ENCODE peak calls at places on chromosomes 5 and 9, in ten cellular contexts. One of them, this sample, is unnamed.

GRCh38 chr5:9437741-9438240 is 108.1 kb downstream of the SEMA5A start:
- DNase-seq in COR-L47: no peak
- DNase-seq in CD8-positive, alpha-beta T cell: no peak
- DNase-seq in AG09319: no peak
- DNase-seq in heart left ventricle: no peak
- DNase-seq in activated CD4-positive, alpha-beta T cell treated with anti-CD3 and anti-CD28 coated beads, Interleukin-2, amount 50 U/mL, for 1 hour: no peak
- DNase-seq in sigmoid colon: no peak
- DNase-seq in AG04450: no peak
- DNase-seq in GM04504: peak; percentile 54
- DNase-seq in WTC11: no peak
- DNase-seq in this sample: no peak

GRCh38 chr5:159106193-159106568 is 6.5 kb upstream of the EBF1 start:
- DNase-seq in activated CD4-positive, alpha-beta T cell treated with anti-CD3 and anti-CD28 coated beads, Interleukin-2, amount 50 U/mL, for 1 hour: no peak
- DNase-seq in COR-L47: no peak
- DNase-seq in WTC11: no peak
- DNase-seq in heart left ventricle: no peak
- DNase-seq in CD8-positive, alpha-beta T cell: no peak
- DNase-seq in GM04504: no peak
- DNase-seq in AG04450: no peak
- DNase-seq in sigmoid colon: no peak
- DNase-seq in AG09319: no peak
- DNase-seq in this sample: no peak

GRCh38 chr9:128771094-128771721 is 519 bp downstream of the ZER1 start:
- DNase-seq in activated CD4-positive, alpha-beta T cell treated with anti-CD3 and anti-CD28 coated beads, Interleukin-2, amount 50 U/mL, for 1 hour: peak; percentile 23
- DNase-seq in heart left ventricle: no peak
- DNase-seq in COR-L47: no peak
- DNase-seq in AG04450: no peak
- DNase-seq in CD8-positive, alpha-beta T cell: no peak
- DNase-seq in sigmoid colon: no peak
- DNase-seq in AG09319: no peak
- DNase-seq in GM04504: no peak
- DNase-seq in WTC11: no peak
- DNase-seq in this sample: no peak

GRCh38 chr5:54756796-54757402 is 228.5 kb downstream of the ESM1 start:
- DNase-seq in COR-L47: no peak
- DNase-seq in activated CD4-positive, alpha-beta T cell treated with anti-CD3 and anti-CD28 coated beads, Interleukin-2, amount 50 U/mL, for 1 hour: no peak
- DNase-seq in AG04450: no peak
- DNase-seq in AG09319: no peak
- DNase-seq in heart left ventricle: no peak
- DNase-seq in WTC11: no peak
- DNase-seq in sigmoid colon: no peak
- DNase-seq in CD8-positive, alpha-beta T cell: no peak
- DNase-seq in GM04504: no peak
- DNase-seq in this sample: no peak

GRCh38 chr5:147507480-147508126 is 2.3 kb downstream of the DPYSL3 start:
- DNase-seq in AG09319: no peak
- DNase-seq in heart left ventricle: no peak
- DNase-seq in CD8-positive, alpha-beta T cell: no peak
- DNase-seq in sigmoid colon: peak; percentile 82
- DNase-seq in GM04504: no peak
- DNase-seq in AG04450: no peak
- DNase-seq in activated CD4-positive, alpha-beta T cell treated with anti-CD3 and anti-CD28 coated beads, Interleukin-2, amount 50 U/mL, for 1 hour: no peak
- DNase-seq in WTC11: no peak
- DNase-seq in COR-L47: peak; percentile 10
- DNase-seq in this sample: no peak

GRCh38 chr9:22452415-22453010 is 5.9 kb downstream of the DMRTA1 start:
- DNase-seq in AG09319: no peak
- DNase-seq in GM04504: no peak
- DNase-seq in AG04450: no peak
- DNase-seq in WTC11: peak; percentile 39
- DNase-seq in sigmoid colon: no peak
- DNase-seq in activated CD4-positive, alpha-beta T cell treated with anti-CD3 and anti-CD28 coated beads, Interleukin-2, amount 50 U/mL, for 1 hour: peak; percentile 38
- DNase-seq in COR-L47: peak; percentile 41
- DNase-seq in CD8-positive, alpha-beta T cell: no peak
- DNase-seq in heart left ventricle: no peak
- DNase-seq in this sample: no peak

GRCh38 chr9:32424616-32425015 is 40.2 kb downstream of the ACO1 start:
- DNase-seq in activated CD4-positive, alpha-beta T cell treated with anti-CD3 and anti-CD28 coated beads, Interleukin-2, amount 50 U/mL, for 1 hour: no peak
- DNase-seq in CD8-positive, alpha-beta T cell: no peak
- DNase-seq in AG09319: no peak
- DNase-seq in GM04504: no peak
- DNase-seq in sigmoid colon: no peak
- DNase-seq in heart left ventricle: no peak
- DNase-seq in WTC11: no peak
- DNase-seq in AG04450: no peak
- DNase-seq in COR-L47: no peak
- DNase-seq in this sample: no peak

GRCh38 chr5:168443533-168443932 is 42.7 kb upstream of the RARS1 start:
- DNase-seq in AG09319: no peak
- DNase-seq in CD8-positive, alpha-beta T cell: no peak
- DNase-seq in activated CD4-positive, alpha-beta T cell treated with anti-CD3 and anti-CD28 coated beads, Interleukin-2, amount 50 U/mL, for 1 hour: no peak
- DNase-seq in COR-L47: no peak
- DNase-seq in sigmoid colon: no peak
- DNase-seq in heart left ventricle: no peak
- DNase-seq in GM04504: no peak
- DNase-seq in AG04450: no peak
- DNase-seq in WTC11: no peak
- DNase-seq in this sample: no peak

GRCh38 chr5:141841376-141841775 is 36.8 kb downstream of the PCDH1 start:
- DNase-seq in sigmoid colon: no peak
- DNase-seq in heart left ventricle: no peak
- DNase-seq in AG04450: no peak
- DNase-seq in activated CD4-positive, alpha-beta T cell treated with anti-CD3 and anti-CD28 coated beads, Interleukin-2, amount 50 U/mL, for 1 hour: no peak
- DNase-seq in GM04504: no peak
- DNase-seq in COR-L47: no peak
- DNase-seq in AG09319: no peak
- DNase-seq in CD8-positive, alpha-beta T cell: no peak
- DNase-seq in WTC11: no peak
- DNase-seq in this sample: no peak

GRCh38 chr5:123033157-123033671 is 3.3 kb downstream of the PPIC start:
- DNase-seq in GM04504: no peak
- DNase-seq in WTC11: no peak
- DNase-seq in CD8-positive, alpha-beta T cell: no peak
- DNase-seq in heart left ventricle: no peak
- DNase-seq in sigmoid colon: no peak
- DNase-seq in activated CD4-positive, alpha-beta T cell treated with anti-CD3 and anti-CD28 coated beads, Interleukin-2, amount 50 U/mL, for 1 hour: no peak
- DNase-seq in AG09319: no peak
- DNase-seq in AG04450: no peak
- DNase-seq in COR-L47: no peak
- DNase-seq in this sample: no peak

GRCh38 chr9:112734892-112735291 is 15.7 kb upstream of the SNX30 start:
- DNase-seq in AG04450: no peak
- DNase-seq in activated CD4-positive, alpha-beta T cell treated with anti-CD3 and anti-CD28 coated beads, Interleukin-2, amount 50 U/mL, for 1 hour: no peak
- DNase-seq in heart left ventricle: no peak
- DNase-seq in AG09319: no peak
- DNase-seq in sigmoid colon: no peak
- DNase-seq in GM04504: no peak
- DNase-seq in WTC11: no peak
- DNase-seq in COR-L47: no peak
- DNase-seq in CD8-positive, alpha-beta T cell: no peak
- DNase-seq in this sample: no peak

GRCh38 chr5:76787237-76787636 is 31.6 kb upstream of the F2RL1 start:
- DNase-seq in AG04450: peak; percentile 88
- DNase-seq in activated CD4-positive, alpha-beta T cell treated with anti-CD3 and anti-CD28 coated beads, Interleukin-2, amount 50 U/mL, for 1 hour: no peak
- DNase-seq in CD8-positive, alpha-beta T cell: no peak
- DNase-seq in WTC11: no peak
- DNase-seq in GM04504: no peak
- DNase-seq in sigmoid colon: peak; percentile 80
- DNase-seq in AG09319: peak; percentile 60
- DNase-seq in COR-L47: no peak
- DNase-seq in heart left ventricle: peak; percentile 71
- DNase-seq in this sample: no peak

GRCh38 chr5:94241288-94241651 is 377.1 kb downstream of the KIAA0825 start:
- DNase-seq in CD8-positive, alpha-beta T cell: no peak
- DNase-seq in WTC11: no peak
- DNase-seq in heart left ventricle: no peak
- DNase-seq in AG04450: no peak
- DNase-seq in COR-L47: no peak
- DNase-seq in GM04504: no peak
- DNase-seq in sigmoid colon: no peak
- DNase-seq in activated CD4-positive, alpha-beta T cell treated with anti-CD3 and anti-CD28 coated beads, Interleukin-2, amount 50 U/mL, for 1 hour: no peak
- DNase-seq in AG09319: no peak
- DNase-seq in this sample: no peak

GRCh38 chr9:6113819-6114218 is 98.4 kb upstream of the RANBP6 start:
- DNase-seq in CD8-positive, alpha-beta T cell: no peak
- DNase-seq in GM04504: no peak
- DNase-seq in sigmoid colon: no peak
- DNase-seq in AG04450: no peak
- DNase-seq in heart left ventricle: no peak
- DNase-seq in activated CD4-positive, alpha-beta T cell treated with anti-CD3 and anti-CD28 coated beads, Interleukin-2, amount 50 U/mL, for 1 hour: no peak
- DNase-seq in WTC11: no peak
- DNase-seq in AG09319: no peak
- DNase-seq in COR-L47: no peak
- DNase-seq in this sample: no peak

GRCh38 chr5:42756630-42757601 is at the start of gene CCDC152:
- DNase-seq in heart left ventricle: no peak
- DNase-seq in WTC11: peak; percentile 78
- DNase-seq in AG09319: peak; percentile 4
- DNase-seq in COR-L47: peak; percentile 52
- DNase-seq in sigmoid colon: no peak
- DNase-seq in CD8-positive, alpha-beta T cell: peak; percentile 78
- DNase-seq in GM04504: no peak
- DNase-seq in AG04450: no peak
- DNase-seq in activated CD4-positive, alpha-beta T cell treated with anti-CD3 and anti-CD28 coated beads, Interleukin-2, amount 50 U/mL, for 1 hour: peak; percentile 50
- DNase-seq in this sample: peak; percentile 49

GRCh38 chr9:96027271-96028131 is 152.0 kb downstream of the ERCC6L2 start:
- DNase-seq in WTC11: peak; percentile 43
- DNase-seq in activated CD4-positive, alpha-beta T cell treated with anti-CD3 and anti-CD28 coated beads, Interleukin-2, amount 50 U/mL, for 1 hour: no peak
- DNase-seq in AG04450: no peak
- DNase-seq in GM04504: no peak
- DNase-seq in AG09319: no peak
- DNase-seq in COR-L47: no peak
- DNase-seq in heart left ventricle: no peak
- DNase-seq in CD8-positive, alpha-beta T cell: no peak
- DNase-seq in sigmoid colon: no peak
- DNase-seq in this sample: no peak

GRCh38 chr9:98178874-98179850 is 13.3 kb downstream of the CORO2A start:
- DNase-seq in AG04450: no peak
- DNase-seq in WTC11: no peak
- DNase-seq in AG09319: no peak
- DNase-seq in activated CD4-positive, alpha-beta T cell treated with anti-CD3 and anti-CD28 coated beads, Interleukin-2, amount 50 U/mL, for 1 hour: no peak
- DNase-seq in heart left ventricle: no peak
- DNase-seq in sigmoid colon: no peak
- DNase-seq in COR-L47: no peak
- DNase-seq in CD8-positive, alpha-beta T cell: no peak
- DNase-seq in GM04504: no peak
- DNase-seq in this sample: no peak

GRCh38 chr9:89668216-89668867 is 63.5 kb downstream of the GADD45G start:
- DNase-seq in heart left ventricle: no peak
- DNase-seq in COR-L47: peak; percentile 12
- DNase-seq in activated CD4-positive, alpha-beta T cell treated with anti-CD3 and anti-CD28 coated beads, Interleukin-2, amount 50 U/mL, for 1 hour: no peak
- DNase-seq in sigmoid colon: no peak
- DNase-seq in GM04504: no peak
- DNase-seq in AG04450: no peak
- DNase-seq in AG09319: no peak
- DNase-seq in WTC11: no peak
- DNase-seq in CD8-positive, alpha-beta T cell: no peak
- DNase-seq in this sample: no peak

GRCh38 chr9:124860582-124861341 is 995 bp downstream of the RPL35 start:
- DNase-seq in COR-L47: no peak
- DNase-seq in WTC11: no peak
- DNase-seq in CD8-positive, alpha-beta T cell: no peak
- DNase-seq in activated CD4-positive, alpha-beta T cell treated with anti-CD3 and anti-CD28 coated beads, Interleukin-2, amount 50 U/mL, for 1 hour: no peak
- DNase-seq in GM04504: no peak
- DNase-seq in AG04450: no peak
- DNase-seq in heart left ventricle: no peak
- DNase-seq in AG09319: no peak
- DNase-seq in sigmoid colon: no peak
- DNase-seq in this sample: no peak

GRCh38 chr9:129176786-129177442 is 1.1 kb downstream of the IER5L start:
- DNase-seq in sigmoid colon: peak; percentile 77
- DNase-seq in WTC11: peak; percentile 41
- DNase-seq in heart left ventricle: peak; percentile 35
- DNase-seq in AG09319: no peak
- DNase-seq in CD8-positive, alpha-beta T cell: peak; percentile 64
- DNase-seq in GM04504: no peak
- DNase-seq in AG04450: no peak
- DNase-seq in activated CD4-positive, alpha-beta T cell treated with anti-CD3 and anti-CD28 coated beads, Interleukin-2, amount 50 U/mL, for 1 hour: no peak
- DNase-seq in COR-L47: peak; percentile 20
- DNase-seq in this sample: peak; percentile 39

GRCh38 chr5:53311661-53312060 is 168.8 kb upstream of the FST start:
- DNase-seq in GM04504: no peak
- DNase-seq in WTC11: no peak
- DNase-seq in AG09319: no peak
- DNase-seq in COR-L47: no peak
- DNase-seq in heart left ventricle: no peak
- DNase-seq in sigmoid colon: no peak
- DNase-seq in activated CD4-positive, alpha-beta T cell treated with anti-CD3 and anti-CD28 coated beads, Interleukin-2, amount 50 U/mL, for 1 hour: no peak
- DNase-seq in AG04450: no peak
- DNase-seq in CD8-positive, alpha-beta T cell: no peak
- DNase-seq in this sample: no peak

GRCh38 chr5:68533571-68534051 is 318.1 kb downstream of the PIK3R1 start:
- DNase-seq in COR-L47: peak; percentile 91
- DNase-seq in sigmoid colon: no peak
- DNase-seq in AG04450: no peak
- DNase-seq in AG09319: no peak
- DNase-seq in activated CD4-positive, alpha-beta T cell treated with anti-CD3 and anti-CD28 coated beads, Interleukin-2, amount 50 U/mL, for 1 hour: no peak
- DNase-seq in GM04504: no peak
- DNase-seq in WTC11: no peak
- DNase-seq in CD8-positive, alpha-beta T cell: no peak
- DNase-seq in heart left ventricle: no peak
- DNase-seq in this sample: no peak

GRCh38 chr5:142324871-142325676 is at the start of gene SPRY4:
- DNase-seq in GM04504: peak; percentile 96
- DNase-seq in activated CD4-positive, alpha-beta T cell treated with anti-CD3 and anti-CD28 coated beads, Interleukin-2, amount 50 U/mL, for 1 hour: peak; percentile 66
- DNase-seq in COR-L47: peak; percentile 93
- DNase-seq in AG09319: peak; percentile 96
- DNase-seq in AG04450: peak; percentile 97
- DNase-seq in CD8-positive, alpha-beta T cell: peak; percentile 87
- DNase-seq in heart left ventricle: peak; percentile 94
- DNase-seq in sigmoid colon: peak; percentile 97
- DNase-seq in WTC11: peak; percentile 95
- DNase-seq in this sample: peak; percentile 84

GRCh38 chr5:133819977-133820471 is 148.4 kb downstream of the C5orf15 start:
- DNase-seq in sigmoid colon: no peak
- DNase-seq in activated CD4-positive, alpha-beta T cell treated with anti-CD3 and anti-CD28 coated beads, Interleukin-2, amount 50 U/mL, for 1 hour: no peak
- DNase-seq in WTC11: no peak
- DNase-seq in GM04504: no peak
- DNase-seq in COR-L47: no peak
- DNase-seq in CD8-positive, alpha-beta T cell: no peak
- DNase-seq in heart left ventricle: no peak
- DNase-seq in AG04450: no peak
- DNase-seq in AG09319: no peak
- DNase-seq in this sample: no peak

GRCh38 chr5:2738700-2739359 is 12.6 kb downstream of the IRX2 start:
- DNase-seq in heart left ventricle: no peak
- DNase-seq in activated CD4-positive, alpha-beta T cell treated with anti-CD3 and anti-CD28 coated beads, Interleukin-2, amount 50 U/mL, for 1 hour: no peak
- DNase-seq in CD8-positive, alpha-beta T cell: peak; percentile 38
- DNase-seq in GM04504: no peak
- DNase-seq in sigmoid colon: no peak
- DNase-seq in COR-L47: no peak
- DNase-seq in WTC11: peak; percentile 41
- DNase-seq in AG09319: no peak
- DNase-seq in AG04450: no peak
- DNase-seq in this sample: no peak

GRCh38 chr5:72452515-72453259 is 54.5 kb downstream of the ZNF366 start:
- DNase-seq in AG09319: peak; percentile 74
- DNase-seq in COR-L47: no peak
- DNase-seq in activated CD4-positive, alpha-beta T cell treated with anti-CD3 and anti-CD28 coated beads, Interleukin-2, amount 50 U/mL, for 1 hour: no peak
- DNase-seq in sigmoid colon: peak; percentile 90
- DNase-seq in WTC11: no peak
- DNase-seq in GM04504: peak; percentile 81
- DNase-seq in CD8-positive, alpha-beta T cell: no peak
- DNase-seq in AG04450: peak; percentile 39
- DNase-seq in heart left ventricle: peak; percentile 85
- DNase-seq in this sample: no peak

GRCh38 chr9:70480405-70480980 is 66.0 kb upstream of the KLF9 start:
- DNase-seq in sigmoid colon: peak; percentile 98
- DNase-seq in AG04450: peak; percentile 79
- DNase-seq in GM04504: no peak
- DNase-seq in AG09319: peak; percentile 70
- DNase-seq in CD8-positive, alpha-beta T cell: no peak
- DNase-seq in WTC11: no peak
- DNase-seq in COR-L47: peak; percentile 57
- DNase-seq in heart left ventricle: peak; percentile 63
- DNase-seq in activated CD4-positive, alpha-beta T cell treated with anti-CD3 and anti-CD28 coated beads, Interleukin-2, amount 50 U/mL, for 1 hour: no peak
- DNase-seq in this sample: no peak

GRCh38 chr5:102958481-102959011 is 161.4 kb downstream of the GIN1 start:
- DNase-seq in WTC11: no peak
- DNase-seq in GM04504: peak; percentile 18
- DNase-seq in sigmoid colon: no peak
- DNase-seq in activated CD4-positive, alpha-beta T cell treated with anti-CD3 and anti-CD28 coated beads, Interleukin-2, amount 50 U/mL, for 1 hour: no peak
- DNase-seq in AG09319: no peak
- DNase-seq in AG04450: no peak
- DNase-seq in COR-L47: peak; percentile 7
- DNase-seq in CD8-positive, alpha-beta T cell: no peak
- DNase-seq in heart left ventricle: no peak
- DNase-seq in this sample: no peak